ENCODE peak calls at places on chromosome 18, in nine cellular contexts. F is psoas muscle, J is fibroblast of pulmonary artery, K is IMR-90, H is fibroblast of mammary gland, Y is cardiac muscle cell, D is neural progenitor cell, V is lower leg skin, P is foreskin fibroblast. Q is an unnamed sample.

GRCh38 chr18:45865466-45865865 is 40.0 kb downstream of the SIGLEC15 start:
- DNase-seq in F (no peak), J (peak; percentile 27), K (no peak), H (no peak), Y (no peak), D (no peak), V (no peak), P (no peak), Q (no peak)

GRCh38 chr18:55337908-55338521 is 250.0 kb downstream of the TCF4 start:
- DNase-seq in F (peak; percentile 60), J (no peak), K (no peak), H (no peak), Y (no peak), D (no peak), V (peak; percentile 87), P (no peak), Q (no peak)

GRCh38 chr18:48844271-48844670 is 106.5 kb downstream of the SMAD7 start:
- DNase-seq in F (peak; percentile 16), J (no peak), K (no peak), H (no peak), Y (no peak), D (no peak), V (no peak), P (no peak), Q (no peak)

GRCh38 chr18:70273021-70273420 is 15.8 kb upstream of the SOCS6 start:
- DNase-seq in F (no peak), J (no peak), K (no peak), H (no peak), Y (no peak), D (no peak), V (no peak), P (no peak), Q (peak; percentile 59)

GRCh38 chr18:62716679-62717058 is 1.3 kb downstream of the PHLPP1 start:
- DNase-seq in F (peak; percentile 65), J (no peak), K (no peak), H (peak; percentile 16), Y (peak; percentile 29), D (peak; percentile 79), V (peak; percentile 88), P (no peak), Q (no peak)

GRCh38 chr18:64972545-64972944 is 778.3 kb upstream of the CDH7 start:
- DNase-seq in F (no peak), J (no peak), K (no peak), H (no peak), Y (no peak), D (peak; percentile 14), V (no peak), P (peak; percentile 3), Q (no peak)

GRCh38 chr18:73924836-73925235 is 222.8 kb downstream of the FBXO15 start:
- DNase-seq in F (no peak), J (no peak), K (peak; percentile 65), H (peak; percentile 65), Y (no peak), D (no peak), V (no peak), P (peak; percentile 67), Q (peak; percentile 40)

GRCh38 chr18:46939998-46940571 is 22.7 kb downstream of the KATNAL2 start:
- DNase-seq in F (no peak), J (no peak), K (no peak), H (no peak), Y (peak; percentile 1), D (no peak), V (no peak), P (no peak), Q (no peak)

GRCh38 chr18:32553174-32553573 is 82.5 kb upstream of the GAREM1 start:
- DNase-seq in F (no peak), J (peak; percentile 10), K (no peak), H (no peak), Y (peak; percentile 43), D (no peak), V (no peak), P (no peak), Q (no peak)

GRCh38 chr18:57241869-57242268 is 95.0 kb downstream of the BOD1L2 start:
- DNase-seq in F (no peak), J (no peak), K (no peak), H (no peak), Y (no peak), D (no peak), V (no peak), P (no peak), Q (no peak)

GRCh38 chr18:43793910-43794309 is 516.6 kb upstream of the SYT4 start:
- DNase-seq in F (no peak), J (no peak), K (no peak), H (no peak), Y (no peak), D (no peak), V (no peak), P (no peak), Q (no peak)

GRCh38 chr18:60664736-60665135 is 292.2 kb upstream of the MC4R start:
- DNase-seq in F (no peak), J (no peak), K (no peak), H (no peak), Y (no peak), D (no peak), V (no peak), P (no peak), Q (no peak)

GRCh38 chr18:24631238-24632025 is 171.0 kb downstream of the HRH4 start:
- DNase-seq in F (no peak), J (no peak), K (peak; percentile 15), H (peak; percentile 14), Y (no peak), D (peak; percentile 5), V (no peak), P (no peak), Q (no peak)

GRCh38 chr18:70663141-70663540 is 374.3 kb downstream of the SOCS6 start:
- DNase-seq in F (no peak), J (peak; percentile 42), K (no peak), H (peak; percentile 4), Y (peak; percentile 56), D (no peak), V (no peak), P (no peak), Q (no peak)

GRCh38 chr18:75244914-75245313 is 34.3 kb downstream of the TSHZ1 start:
- DNase-seq in F (no peak), J (no peak), K (no peak), H (no peak), Y (no peak), D (no peak), V (no peak), P (no peak), Q (no peak)

GRCh38 chr18:43772907-43773306 is 495.6 kb upstream of the SYT4 start:
- DNase-seq in F (peak; percentile 30), J (no peak), K (no peak), H (no peak), Y (peak; percentile 1), D (no peak), V (no peak), P (no peak), Q (no peak)

GRCh38 chr18:60157810-60158209 is 214.8 kb downstream of the MC4R start:
- DNase-seq in F (no peak), J (no peak), K (no peak), H (no peak), Y (no peak), D (no peak), V (no peak), P (no peak), Q (no peak)

GRCh38 chr18:66193394-66193793 is 410.5 kb downstream of the CDH19 start:
- DNase-seq in F (no peak), J (no peak), K (no peak), H (no peak), Y (no peak), D (no peak), V (no peak), P (no peak), Q (no peak)

GRCh38 chr18:45519881-45520280 is 95.4 kb upstream of the SLC14A2 start:
- DNase-seq in F (no peak), J (no peak), K (peak; percentile 2), H (peak; percentile 69), Y (no peak), D (no peak), V (no peak), P (no peak), Q (no peak)

GRCh38 chr18:35030234-35030989 is 10.8 kb upstream of the MAPRE2 start:
- DNase-seq in F (no peak), J (no peak), K (no peak), H (no peak), Y (no peak), D (no peak), V (no peak), P (no peak), Q (no peak)
- TF ChIP-seq CTCF in F (no peak), J (no peak), K (no peak), H (no peak), Y (no peak), D (no peak), V (no peak), P (no peak), Q (no peak)

GRCh38 chr18:79524181-79525078 is 128.7 kb downstream of the NFATC1 start:
- DNase-seq in F (no peak), J (no peak), K (no peak), H (no peak), Y (no peak), D (no peak), V (peak; percentile 79), P (no peak), Q (no peak)
- H3K4me3 ChIP-seq in F (no peak overlapping the region), J (no peak overlapping the region), K (no peak overlapping the region), H (no peak overlapping the region), Y (no peak overlapping the region), D (no peak overlapping the region), V (no peak overlapping the region), P (no peak overlapping the region), Q (no peak overlapping the region)

GRCh38 chr18:77141401-77142118 is 9.0 kb upstream of the MBP start:
- DNase-seq in F (no peak), J (no peak), K (no peak), H (no peak), Y (no peak), D (no peak), V (peak; percentile 75), P (no peak), Q (no peak)
- TF ChIP-seq CTCF in F (peak; percentile 13), J (peak; percentile 13), K (peak; percentile 1), H (peak; percentile 13), Y (no peak), D (peak; percentile 12), V (no peak), P (no peak), Q (no peak)

GRCh38 chr18:10140928-10141327 is 227.1 kb downstream of the VAPA start:
- DNase-seq in F (no peak), J (no peak), K (peak; percentile 52), H (peak; percentile 34), Y (peak; percentile 44), D (no peak), V (peak; percentile 46), P (peak; percentile 78), Q (peak; percentile 69)
- H3K4me3 ChIP-seq in F (no peak overlapping the region), J (no peak overlapping the region), K (no peak overlapping the region), H (no peak overlapping the region), Y (no peak overlapping the region), D (no peak overlapping the region), V (no peak overlapping the region), P (no peak overlapping the region), Q (no peak overlapping the region)

GRCh38 chr18:50880108-50880465 is 1.2 kb downstream of the ME2 start:
- DNase-seq in F (no peak), J (no peak), K (no peak), H (no peak), Y (no peak), D (peak; percentile 15), V (no peak), P (no peak), Q (no peak)
- TF ChIP-seq CTCF in F (no peak), J (no peak), K (no peak), H (no peak), Y (no peak), D (no peak), V (no peak), P (no peak), Q (no peak)

GRCh38 chr18:31497404-31497710 is 620 bp upstream of the DSG2 start:
- DNase-seq in F (no peak), J (no peak), K (no peak), H (no peak), Y (no peak), D (no peak), V (no peak), P (no peak), Q (no peak)
- H3K4me3 ChIP-seq in F (peak overlapping the region; percentile 73), J (peak overlapping the region; percentile 86), K (no peak overlapping the region), H (no peak overlapping the region), Y (peak overlapping the region; percentile 98), D (peak overlapping the region; percentile 69), V (no peak overlapping the region), P (no peak overlapping the region), Q (peak overlapping the region; percentile 36)